ENCODE peak calls at places on chromosomes 7 and 10, in ten cellular contexts. T is astrocyte of the spinal cord, S is vagina, Q is uterus, U is retinal pigment epithelial cell, E is fibroblast of lung, I is left ventricle myocardium inferior, Z is neural crest cell, K is psoas muscle, X is endothelial cell. R is an unnamed sample.

GRCh38 chr10:132929953-132930640 is 12.3 kb downstream of the CFAP46 start:
- DNase-seq in X (no peak), Z (no peak), I (no peak), S (no peak), T (no peak), E (no peak), Q (no peak), U (no peak), K (peak; percentile 45), R (no peak)

GRCh38 chr10:28769147-28769604 is 91.9 kb downstream of the BAMBI start:
- DNase-seq in U (no peak), T (no peak), K (no peak), E (no peak), Q (no peak), S (no peak), Z (no peak), I (no peak), X (no peak), R (no peak)

GRCh38 chr7:158595068-158595467 is 7.4 kb upstream of the PTPRN2 start:
- DNase-seq in Z (no peak), I (no peak), S (peak; percentile 100), X (no peak), Q (no peak), U (no peak), E (peak; percentile 29), T (no peak), K (no peak), R (peak; percentile 14)

GRCh38 chr10:31928531-31929259 is at the start of gene ARHGAP12:
- DNase-seq in S (no peak), Z (peak; percentile 92), X (peak; percentile 95), Q (peak; percentile 89), U (no peak), T (peak; percentile 86), K (peak; percentile 95), I (peak; percentile 93), E (peak; percentile 82), R (peak; percentile 35)

GRCh38 chr10:43793714-43794113 is 145.0 kb upstream of the ZNF32 start:
- DNase-seq in E (peak; percentile 94), T (no peak), U (no peak), K (no peak), X (no peak), S (no peak), Q (no peak), Z (no peak), I (no peak), R (no peak)

GRCh38 chr10:130654726-130655125 is 518.5 kb downstream of the GLRX3 start:
- DNase-seq in T (no peak), U (no peak), S (peak; percentile 89), X (no peak), Q (no peak), E (no peak), I (no peak), K (no peak), Z (no peak), R (no peak)

GRCh38 chr7:28999421-28999820 is 41.3 kb upstream of the TRIL start:
- DNase-seq in Q (no peak), I (no peak), K (no peak), X (no peak), S (no peak), E (no peak), Z (no peak), T (no peak), U (no peak), R (no peak)

GRCh38 chr7:142788303-142789286 is 17.8 kb downstream of the PRSS2 start:
- DNase-seq in Q (no peak), E (no peak), X (no peak), T (no peak), I (no peak), K (no peak), U (no peak), Z (no peak), S (no peak), R (no peak)

GRCh38 chr7:28921822-28922221 is 36.3 kb downstream of the TRIL start:
- DNase-seq in X (peak; percentile 59), T (peak; percentile 68), Z (peak; percentile 46), I (no peak), S (no peak), Q (peak; percentile 48), U (no peak), E (peak; percentile 75), K (no peak), R (peak; percentile 26)

GRCh38 chr10:42985436-42986316 is 91.2 kb upstream of the RET start:
- DNase-seq in K (peak; percentile 19), Q (peak; percentile 4), U (no peak), T (no peak), S (peak; percentile 87), Z (no peak), I (no peak), X (no peak), E (no peak), R (no peak)

GRCh38 chr10:58467931-58468635 is 44.6 kb upstream of the BICC1 start:
- DNase-seq in K (no peak), E (no peak), T (no peak), I (no peak), Q (no peak), X (no peak), S (no peak), Z (no peak), U (no peak), R (peak; percentile 48)

GRCh38 chr10:266974-267425 is 131.7 kb downstream of the ZMYND11 start:
- DNase-seq in Z (no peak), K (no peak), E (peak; percentile 79), S (peak; percentile 34), T (no peak), Q (no peak), I (no peak), U (no peak), X (no peak), R (no peak)

GRCh38 chr7:131480384-131481315 is 75.8 kb downstream of the PODXL start:
- DNase-seq in S (no peak), Z (no peak), U (no peak), K (no peak), I (no peak), X (no peak), E (no peak), Q (no peak), T (peak; percentile 44), R (no peak)

GRCh38 chr10:24889636-24890035 is 62.8 kb downstream of the PRTFDC1 start:
- DNase-seq in I (no peak), U (no peak), Z (no peak), Q (no peak), X (no peak), T (no peak), S (no peak), E (no peak), K (no peak), R (no peak)

GRCh38 chr10:43824934-43825333 is 176.3 kb upstream of the ZNF32 start:
- DNase-seq in Z (no peak), I (peak; percentile 77), S (no peak), T (peak; percentile 53), E (peak; percentile 75), Q (peak; percentile 80), X (no peak), K (peak; percentile 82), U (no peak), R (no peak)

GRCh38 chr7:2567663-2568238 is 9.0 kb downstream of the IQCE start:
- DNase-seq in Q (no peak), I (peak; percentile 40), E (peak; percentile 53), X (peak; percentile 51), K (peak; percentile 51), T (peak; percentile 45), U (no peak), Z (no peak), S (no peak), R (no peak)

GRCh38 chr10:97718659-97719142 is 5.2 kb downstream of the MARVELD1 start:
- DNase-seq in Q (peak; percentile 76), I (no peak), U (no peak), Z (no peak), E (peak; percentile 46), X (no peak), S (no peak), K (no peak), T (no peak), R (peak; percentile 99)

GRCh38 chr10:56605043-56605442 is 244.0 kb upstream of the ZWINT start:
- DNase-seq in U (peak; percentile 1), X (no peak), E (no peak), K (no peak), T (no peak), Z (no peak), S (no peak), Q (no peak), I (no peak), R (no peak)

GRCh38 chr10:51397695-51398094 is 301.7 kb downstream of the CSTF2T start:
- DNase-seq in S (no peak), E (peak; percentile 75), Q (peak; percentile 58), T (peak; percentile 79), Z (no peak), X (no peak), U (peak; percentile 80), I (peak; percentile 55), K (peak; percentile 69), R (peak; percentile 92)
- TF ChIP-seq CTCF in S (no peak), E (no peak), Q (no peak), T (no peak), Z (no peak), X (no peak), U (peak; percentile 6), I (no peak), K (peak; percentile 11), R (peak; percentile 42)

GRCh38 chr7:76166404-76167255 is 35.1 kb upstream of the SRRM3 start:
- DNase-seq in S (peak; percentile 98), E (peak; percentile 96), Q (peak; percentile 97), T (peak; percentile 95), U (peak; percentile 72), X (peak; percentile 98), Z (peak; percentile 99), K (peak; percentile 100), I (peak; percentile 99), R (peak; percentile 92)
- TF ChIP-seq CTCF in S (no peak), E (no peak), Q (peak; percentile 42), T (peak; percentile 34), U (peak; percentile 1), X (no peak), Z (peak; percentile 36), K (peak; percentile 30), I (peak; percentile 44), R (peak; percentile 19)

GRCh38 chr7:130096243-130096827 is 26.0 kb downstream of the KLHDC10 start:
- DNase-seq in E (peak; percentile 33), T (peak; percentile 15), U (no peak), S (no peak), I (no peak), K (no peak), Z (no peak), X (no peak), Q (no peak), R (no peak)
- TF ChIP-seq CTCF in E (peak; percentile 36), T (peak; percentile 42), U (peak; percentile 55), S (no peak), I (no peak), K (peak; percentile 10), Z (no peak), X (no peak), Q (peak; percentile 25), R (peak; percentile 51)

DNA sequence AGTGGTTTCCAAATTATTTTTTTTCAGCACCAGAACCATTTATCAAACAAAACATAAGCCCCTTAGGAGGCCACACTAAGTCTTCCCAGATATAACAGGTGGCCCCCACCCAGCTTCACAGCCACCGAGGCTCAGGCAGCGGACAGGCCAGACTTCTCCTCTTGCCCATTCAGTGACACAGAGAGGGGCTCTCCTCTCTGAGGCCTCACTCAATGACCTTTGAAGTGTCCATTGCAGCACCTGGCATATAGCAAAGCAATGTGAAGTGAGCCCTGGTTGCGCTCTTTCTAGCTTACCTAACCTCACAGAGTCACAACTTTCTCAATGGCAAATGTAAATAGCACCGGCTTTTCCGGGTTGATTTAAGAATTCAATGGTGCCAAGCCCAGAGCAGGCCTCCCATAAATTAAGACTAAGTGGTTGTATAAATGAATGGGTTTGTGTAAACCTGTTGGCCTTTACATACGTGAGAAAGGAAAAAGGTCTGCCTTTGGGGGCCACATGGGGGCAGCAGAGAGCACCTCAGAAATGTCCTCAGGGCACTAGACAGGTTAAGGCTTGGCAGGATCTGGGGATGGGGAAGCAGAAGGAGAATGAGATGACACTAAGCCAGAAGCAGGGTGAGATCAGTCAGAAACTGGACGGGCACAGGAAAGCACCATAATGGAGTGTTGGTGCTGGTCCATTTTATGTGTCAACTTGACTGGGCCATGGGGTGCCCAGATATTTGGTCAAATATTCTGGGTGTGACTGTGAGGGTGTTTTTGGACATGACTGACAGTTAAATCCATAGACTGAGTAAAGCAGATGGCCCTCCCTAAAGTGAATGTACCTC is 59.1 kb downstream of the FRMPD2 start:
- DNase-seq in K (no peak), Q (no peak), E (peak; percentile 30), I (no peak), X (peak; percentile 66), T (peak; percentile 31), U (no peak), S (no peak), Z (peak; percentile 57), R (peak; percentile 43)
- TF ChIP-seq CTCF in K (peak; percentile 30), Q (no peak), E (peak; percentile 57), I (peak; percentile 64), X (peak; percentile 89), T (peak; percentile 87), U (peak; percentile 88), S (no peak), Z (peak; percentile 79), R (peak; percentile 77)

R was measured in LNCaP clone FGC.